ENCODE peak calls at places on chromosomes 11 and 22, in eight cellular contexts. One of them, this sample, is unnamed.

GRCh38 chr11:70538641-70539359 is 140.5 kb downstream of the CTTN start:
- DNase-seq in effector memory CD8-positive, alpha-beta T cell: no peak
- DNase-seq in germinal center: no peak
- DNase-seq in mesendoderm: no peak
- DNase-seq in fibroblast of pulmonary artery: no peak
- DNase-seq in Kasumi-1: no peak
- DNase-seq in activated CD4-positive, CD25-positive, alpha-beta regulatory T cell treated with anti-CD3 and anti-CD28 coated beads, Interleukin-2, amount 50 U/mL, for 16 hours: no peak
- DNase-seq in HTR-8/SVneo: no peak
- DNase-seq in this sample: no peak

GRCh38 chr11:117026593-117027330 is 71.5 kb downstream of the SIK3 start:
- DNase-seq in fibroblast of pulmonary artery: peak
- DNase-seq in HTR-8/SVneo: peak
- DNase-seq in effector memory CD8-positive, alpha-beta T cell: no peak
- DNase-seq in activated CD4-positive, CD25-positive, alpha-beta regulatory T cell treated with anti-CD3 and anti-CD28 coated beads, Interleukin-2, amount 50 U/mL, for 16 hours: no peak
- DNase-seq in Kasumi-1: no peak
- DNase-seq in germinal center: no peak
- DNase-seq in mesendoderm: no peak
- DNase-seq in this sample: no peak

GRCh38 chr11:119367661-119368120 is 13.8 kb downstream of the USP2 start:
- DNase-seq in Kasumi-1: no peak
- DNase-seq in mesendoderm: no peak
- DNase-seq in germinal center: no peak
- DNase-seq in fibroblast of pulmonary artery: no peak
- DNase-seq in activated CD4-positive, CD25-positive, alpha-beta regulatory T cell treated with anti-CD3 and anti-CD28 coated beads, Interleukin-2, amount 50 U/mL, for 16 hours: no peak
- DNase-seq in effector memory CD8-positive, alpha-beta T cell: no peak
- DNase-seq in HTR-8/SVneo: no peak
- DNase-seq in this sample: no peak

GRCh38 chr22:44455151-44455962 is 42.7 kb downstream of the RTL6 start:
- DNase-seq in mesendoderm: no peak
- DNase-seq in Kasumi-1: no peak
- DNase-seq in germinal center: no peak
- DNase-seq in HTR-8/SVneo: no peak
- DNase-seq in effector memory CD8-positive, alpha-beta T cell: peak
- DNase-seq in fibroblast of pulmonary artery: no peak
- DNase-seq in activated CD4-positive, CD25-positive, alpha-beta regulatory T cell treated with anti-CD3 and anti-CD28 coated beads, Interleukin-2, amount 50 U/mL, for 16 hours: no peak
- DNase-seq in this sample: no peak

GRCh38 chr11:2523821-2524391 is 79.1 kb downstream of the KCNQ1 start:
- DNase-seq in effector memory CD8-positive, alpha-beta T cell: no peak
- DNase-seq in fibroblast of pulmonary artery: no peak
- DNase-seq in mesendoderm: no peak
- DNase-seq in Kasumi-1: no peak
- DNase-seq in activated CD4-positive, CD25-positive, alpha-beta regulatory T cell treated with anti-CD3 and anti-CD28 coated beads, Interleukin-2, amount 50 U/mL, for 16 hours: no peak
- DNase-seq in HTR-8/SVneo: no peak
- DNase-seq in germinal center: no peak
- DNase-seq in this sample: no peak

GRCh38 chr11:121810291-121810690 is 305.7 kb downstream of the BLID start:
- DNase-seq in effector memory CD8-positive, alpha-beta T cell: no peak
- DNase-seq in Kasumi-1: no peak
- DNase-seq in HTR-8/SVneo: no peak
- DNase-seq in fibroblast of pulmonary artery: peak
- DNase-seq in germinal center: no peak
- DNase-seq in activated CD4-positive, CD25-positive, alpha-beta regulatory T cell treated with anti-CD3 and anti-CD28 coated beads, Interleukin-2, amount 50 U/mL, for 16 hours: no peak
- DNase-seq in mesendoderm: no peak
- DNase-seq in this sample: no peak

GRCh38 chr22:44192811-44193536 is 12.2 kb downstream of the PARVG start:
- DNase-seq in effector memory CD8-positive, alpha-beta T cell: no peak
- DNase-seq in activated CD4-positive, CD25-positive, alpha-beta regulatory T cell treated with anti-CD3 and anti-CD28 coated beads, Interleukin-2, amount 50 U/mL, for 16 hours: no peak
- DNase-seq in mesendoderm: no peak
- DNase-seq in germinal center: no peak
- DNase-seq in Kasumi-1: no peak
- DNase-seq in fibroblast of pulmonary artery: no peak
- DNase-seq in HTR-8/SVneo: no peak
- DNase-seq in this sample: no peak

GRCh38 chr11:108177570-108177969 is 44.9 kb downstream of the NPAT start:
- DNase-seq in Kasumi-1: no peak
- DNase-seq in activated CD4-positive, CD25-positive, alpha-beta regulatory T cell treated with anti-CD3 and anti-CD28 coated beads, Interleukin-2, amount 50 U/mL, for 16 hours: no peak
- DNase-seq in effector memory CD8-positive, alpha-beta T cell: no peak
- DNase-seq in fibroblast of pulmonary artery: no peak
- DNase-seq in germinal center: no peak
- DNase-seq in mesendoderm: no peak
- DNase-seq in HTR-8/SVneo: no peak
- DNase-seq in this sample: no peak

GRCh38 chr11:65944191-65944590 is 1.1 kb upstream of the TSGA10IP start:
- DNase-seq in Kasumi-1: no peak
- DNase-seq in effector memory CD8-positive, alpha-beta T cell: no peak
- DNase-seq in activated CD4-positive, CD25-positive, alpha-beta regulatory T cell treated with anti-CD3 and anti-CD28 coated beads, Interleukin-2, amount 50 U/mL, for 16 hours: no peak
- DNase-seq in fibroblast of pulmonary artery: no peak
- DNase-seq in mesendoderm: no peak
- DNase-seq in HTR-8/SVneo: no peak
- DNase-seq in germinal center: no peak
- DNase-seq in this sample: no peak